ENCODE peak calls at places on chromosomes 3 and 15, in four cellular contexts. R is suprapubic skin, G is cardiac fibroblast, Z is choroid plexus epithelial cell. T is an unnamed sample.

GRCh38 chr3:37310666-37311050 is 136.3 kb upstream of the LRRFIP2 start:
- DNase-seq in R (no peak), G (peak; percentile 22), Z (peak; percentile 9), T (no peak)

GRCh38 chr3:150114873-150115570 is 144.3 kb upstream of the PFN2 start:
- DNase-seq in R (no peak), G (peak; percentile 59), Z (peak; percentile 61), T (no peak)

GRCh38 chr3:197891-198491 is 1.4 kb downstream of the CHL1 start:
- DNase-seq in R (no peak), G (no peak), Z (no peak), T (peak; percentile 8)

GRCh38 chr3:171192176-171192854 is 165.8 kb upstream of the SLC2A2 start:
- DNase-seq in R (no peak), G (peak; percentile 92), Z (peak; percentile 96), T (no peak)

GRCh38 chr3:30112904-30113484 is 493.4 kb upstream of the TGFBR2 start:
- DNase-seq in R (no peak), G (peak; percentile 78), Z (peak; percentile 76), T (no peak)

GRCh38 chr3:121844892-121845291 is 9.9 kb downstream of the EAF2 start:
- DNase-seq in R (no peak), G (no peak), Z (no peak), T (no peak)

GRCh38 chr15:36358094-36358961 is 221.1 kb upstream of the CDIN1 start:
- DNase-seq in R (no peak), G (peak; percentile 51), Z (peak; percentile 77), T (no peak)

GRCh38 chr3:29282431-29283296 is 1.8 kb downstream of the RBMS3 start:
- DNase-seq in R (no peak), G (peak; percentile 76), Z (peak; percentile 85), T (no peak)

GRCh38 chr3:149377408-149378111 is at the start of gene TM4SF1:
- DNase-seq in R (no peak), G (peak; percentile 99), Z (peak; percentile 88), T (no peak)

GRCh38 chr15:67826717-67827560 is 1.6 kb downstream of the SKOR1 start:
- DNase-seq in R (no peak), G (no peak), Z (no peak), T (no peak)

GRCh38 chr15:70473623-70474366 is 289.6 kb downstream of the UACA start:
- DNase-seq in R (no peak), G (peak; percentile 48), Z (peak; percentile 72), T (no peak)

GRCh38 chr3:74561881-74562280 is 52.6 kb downstream of the CNTN3 start:
- DNase-seq in R (no peak), G (peak; percentile 84), Z (peak; percentile 40), T (no peak)

GRCh38 chr15:62606376-62607164 is 436.0 kb upstream of the TPM1 start:
- DNase-seq in R (no peak), G (peak; percentile 99), Z (peak; percentile 99), T (no peak)

GRCh38 chr3:31962801-31963205 is 18.3 kb downstream of the OSBPL10 start:
- DNase-seq in R (no peak), G (peak; percentile 76), Z (no peak), T (no peak)

GRCh38 chr3:33047842-33048834 is 48.8 kb downstream of the GLB1 start:
- DNase-seq in R (no peak), G (no peak), Z (no peak), T (no peak)

GRCh38 chr3:169295126-169295525 is 368.4 kb downstream of the MECOM start:
- DNase-seq in R (no peak), G (peak; percentile 67), Z (peak; percentile 61), T (no peak)
- TF ChIP-seq CTCF in R (no peak), G (peak; percentile 51), Z (peak; percentile 61), T (peak; percentile 69)

GRCh38 chr3:153146191-153147053 is 15.6 kb upstream of the RAP2B start:
- DNase-seq in R (no peak), G (no peak), Z (no peak), T (no peak)
- TF ChIP-seq CTCF in R (no peak), G (no peak), Z (no peak), T (no peak)

DNA sequence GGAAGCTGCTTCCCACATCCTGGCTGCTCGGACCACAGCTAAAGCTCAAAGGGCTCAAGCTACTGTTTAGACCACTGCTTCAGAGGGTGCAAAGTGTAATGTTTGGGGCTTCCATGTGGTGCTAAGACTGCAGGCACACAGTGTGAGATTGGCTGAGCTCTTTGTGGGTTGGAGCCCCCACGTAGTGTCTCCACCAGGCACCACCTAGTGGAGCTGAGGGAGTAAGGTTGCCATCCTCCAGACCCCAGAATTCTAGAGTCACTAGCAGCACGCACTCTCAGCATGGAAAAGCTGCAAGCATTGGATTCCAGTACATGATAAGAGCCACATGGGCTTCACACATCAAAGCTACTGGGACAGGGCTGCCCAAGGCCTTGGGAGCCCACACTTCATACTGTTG is 9.3 kb downstream of the MKRN3 start:
- DNase-seq in R (no peak), G (no peak), Z (no peak), T (no peak)
- TF ChIP-seq CTCF in R (no peak), G (no peak), Z (no peak), T (no peak)

GRCh38 chr3:98259707-98260106 is 4.3 kb upstream of the OR5H6 start:
- DNase-seq in R (no peak), G (no peak), Z (no peak), T (no peak)
- TF ChIP-seq CTCF in R (no peak), G (peak; percentile 14), Z (no peak), T (peak; percentile 19)

GRCh38 chr3:112366428-112366931 is 33.5 kb downstream of the CD200 start:
- DNase-seq in R (no peak), G (no peak), Z (no peak), T (no peak)
- TF ChIP-seq CTCF in R (no peak), G (no peak), Z (no peak), T (no peak)

GRCh38 chr15:71701808-71702207 is 108.5 kb upstream of the NR2E3 start:
- DNase-seq in R (no peak), G (no peak), Z (no peak), T (no peak)

GRCh38 chr15:71698752-71699151 is 111.6 kb upstream of the NR2E3 start:
- DNase-seq in R (no peak), G (no peak), Z (no peak), T (no peak)

GRCh38 chr15:71699977-71700376 is 110.4 kb upstream of the NR2E3 start:
- DNase-seq in R (no peak), G (no peak), Z (no peak), T (no peak)

GRCh38 chr15:71697236-71697635 is 113.1 kb upstream of the NR2E3 start:
- DNase-seq in R (no peak), G (no peak), Z (no peak), T (no peak)

DNA sequence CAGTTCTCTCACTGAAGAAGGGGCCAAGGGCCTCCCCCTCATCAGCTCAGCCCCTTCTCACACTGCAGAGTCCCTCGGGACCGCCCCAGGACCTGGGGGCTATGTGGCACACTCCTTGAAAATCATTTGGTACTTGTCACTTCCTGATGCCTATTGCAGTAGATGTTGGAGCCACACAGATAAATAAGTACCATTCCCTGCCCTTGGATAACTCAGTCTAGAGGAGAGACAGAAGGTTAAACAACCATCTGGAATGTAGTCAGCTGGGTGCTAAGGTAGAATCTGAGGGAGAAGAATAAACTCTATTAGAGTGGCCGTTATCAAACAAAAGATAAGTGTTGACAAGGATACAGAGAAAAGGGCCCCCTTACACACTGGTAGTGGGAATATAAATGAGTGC is 112.4 kb upstream of the NR2E3 start:
- DNase-seq in R (no peak), G (no peak), Z (no peak), T (no peak)
- TF ChIP-seq CTCF in R (no peak), G (no peak), Z (no peak), T (no peak)

GRCh38 chr3:64222501-64222900 is 2.8 kb downstream of the PRICKLE2 start:
- DNase-seq in R (no peak), G (no peak), Z (no peak), T (no peak)

GRCh38 chr3:64218746-64219145 is 6.5 kb downstream of the PRICKLE2 start:
- DNase-seq in R (no peak), G (no peak), Z (no peak), T (no peak)

GRCh38 chr3:64223809-64224570 is 1.3 kb downstream of the PRICKLE2 start:
- DNase-seq in R (no peak), G (peak; percentile 52), Z (peak; percentile 68), T (no peak)

GRCh38 chr3:64220161-64220560 is 5.1 kb downstream of the PRICKLE2 start:
- DNase-seq in R (no peak), G (peak; percentile 72), Z (peak; percentile 65), T (no peak)

DNA sequence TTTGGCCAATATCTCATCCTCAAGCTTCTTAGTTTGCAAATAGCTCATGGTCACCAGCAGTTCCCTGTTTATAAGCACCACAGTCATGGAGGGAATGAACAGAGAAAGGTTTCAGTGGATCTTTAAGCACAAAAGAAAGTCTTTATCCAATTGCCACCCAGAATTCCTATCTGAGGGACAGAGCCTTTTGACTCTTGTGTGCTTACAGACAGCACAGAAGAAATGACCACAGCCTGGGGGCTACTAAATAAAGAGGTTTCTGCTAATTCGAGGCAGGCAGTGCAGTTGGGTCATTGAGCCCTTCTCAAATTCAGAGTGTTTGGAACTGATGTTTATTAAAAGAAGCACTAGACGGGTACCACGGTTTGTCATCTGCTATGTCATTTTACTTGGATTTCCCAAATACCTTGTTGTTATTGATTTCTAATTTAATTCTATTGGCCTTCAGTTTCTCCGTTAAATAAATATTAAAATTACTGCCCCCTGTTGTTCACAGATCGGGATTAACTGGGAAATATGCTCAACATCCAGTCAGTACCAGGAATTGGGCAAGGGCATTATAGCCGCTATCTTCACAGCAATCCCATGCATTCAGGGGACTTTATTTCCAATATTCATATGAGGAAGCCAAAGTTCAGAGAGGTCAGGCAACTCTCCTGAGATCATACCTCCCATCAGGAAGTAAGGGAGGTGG is 3.6 kb downstream of the PRICKLE2 start:
- DNase-seq in R (no peak), G (no peak), Z (no peak), T (no peak)
- TF ChIP-seq CTCF in R (no peak), G (no peak), Z (no peak), T (no peak)